ENCODE peak calls at places on chromosomes 11 and 22, in four cellular contexts. L is mucosa of descending colon, K is Ammon's horn, D is T-helper 2 cell. G is an unnamed sample.

GRCh38 chr22:40512426-40513136 is 123.9 kb downstream of the MRTFA start:
- DNase-seq in K (peak; percentile 33), L (no peak), D (no peak), G (peak; percentile 78)

GRCh38 chr11:129770993-129771392 is 44.7 kb upstream of the TMEM45B start:
- DNase-seq in D (no peak), K (no peak), L (no peak), G (no peak)

GRCh38 chr11:109984634-109985289 is 108.4 kb upstream of the ZC3H12C start:
- DNase-seq in D (peak; percentile 67), L (no peak), K (no peak), G (no peak)

GRCh38 chr22:50114221-50114981 is 24.6 kb downstream of the MOV10L1 start:
- DNase-seq in L (no peak), D (no peak), K (no peak), G (peak; percentile 47)

GRCh38 chr22:29816128-29816527 is 21.9 kb downstream of the ASCC2 start:
- DNase-seq in D (no peak), L (no peak), K (no peak), G (no peak)

GRCh38 chr11:133957926-133958325 is 1.2 kb upstream of the IGSF9B start:
- DNase-seq in K (no peak), L (peak; percentile 20), D (no peak), G (no peak)

GRCh38 chr22:29030618-29031235 is 30.9 kb downstream of the C22orf31 start:
- DNase-seq in L (peak; percentile 82), K (peak; percentile 60), D (no peak), G (no peak)

GRCh38 chr11:102292951-102293350 is 24.3 kb upstream of the BIRC3 start:
- DNase-seq in K (no peak), L (no peak), D (no peak), G (no peak)

GRCh38 chr22:47195156-47195675 is 432.8 kb downstream of the TBC1D22A start:
- DNase-seq in L (no peak), K (no peak), D (no peak), G (no peak)

GRCh38 chr11:131491503-131491902 is 121.1 kb downstream of the NTM start:
- DNase-seq in K (no peak), L (no peak), D (no peak), G (no peak)

GRCh38 chr22:22359465-22359864 is 114.9 kb downstream of the VPREB1 start:
- DNase-seq in L (no peak), K (no peak), D (no peak), G (no peak)

GRCh38 chr11:117814204-117814765 is 10.3 kb downstream of the FXYD2 start:
- DNase-seq in K (no peak), D (no peak), L (no peak), G (no peak)

GRCh38 chr11:80815752-80816453 is 1375.1 kb upstream of the TENM4 start:
- DNase-seq in K (no peak), L (no peak), D (no peak), G (no peak)

GRCh38 chr22:24789516-24789915 is 15.0 kb upstream of the PIWIL3 start:
- DNase-seq in D (no peak), L (no peak), K (no peak), G (no peak)

GRCh38 chr22:44497904-44498242 is at the start of gene RTL6:
- DNase-seq in K (no peak), D (no peak), L (no peak), G (peak; percentile 62)

GRCh38 chr11:64334764-64335741 is 5.0 kb upstream of the CCDC88B start:
- DNase-seq in L (peak; percentile 86), D (no peak), K (no peak), G (peak; percentile 81)

GRCh38 chr11:65551572-65552398 is 6.4 kb downstream of the LTBP3 start:
- DNase-seq in L (peak; percentile 87), D (peak; percentile 74), K (peak; percentile 37), G (no peak)

GRCh38 chr22:37804886-37805857 is 2.6 kb upstream of the GCAT start:
- DNase-seq in K (peak; percentile 89), L (peak; percentile 92), D (peak; percentile 84), G (no peak)

GRCh38 chr22:43142881-43143562 is at the start of gene MCAT:
- DNase-seq in K (peak; percentile 82), L (peak; percentile 92), D (peak; percentile 83), G (peak; percentile 32)

GRCh38 chr11:2940166-2940929 is 11.1 kb upstream of the PHLDA2 start:
- DNase-seq in L (peak; percentile 86), D (peak; percentile 65), K (no peak), G (no peak)

GRCh38 chr11:12117200-12117995 is 7.0 kb downstream of the MICAL2 start:
- DNase-seq in D (peak; percentile 32), L (no peak), K (no peak), G (no peak)

G was measured in amniotic stem cell.